ENCODE peak calls at places on chromosomes 5 and 9, in eight cellular contexts. V is AG09309, N is germinal center, K is mesendoderm, G is fibroblast of pulmonary artery, R is dorsolateral prefrontal cortex, S is RWPE1, L is AG20443. A is an unnamed sample.

GRCh38 chr5:149636191-149636860 is 55.0 kb downstream of the ARHGEF37 start:
- DNase-seq in L (no peak), N (no peak), G (no peak), R (no peak), V (no peak), S (no peak), K (no peak), A (no peak)

GRCh38 chr5:147417133-147417813 is 92.6 kb downstream of the DPYSL3 start:
- DNase-seq in K (no peak), L (no peak), V (no peak), S (no peak), G (peak; percentile 98), N (no peak), R (no peak), A (no peak)

GRCh38 chr9:121671612-121672155 is 20.2 kb downstream of the DAB2IP start:
- DNase-seq in S (no peak), L (peak; percentile 35), N (no peak), R (no peak), K (no peak), V (peak; percentile 21), G (peak; percentile 83), A (no peak)

GRCh38 chr5:9851458-9851857 is 221.3 kb upstream of the TAS2R1 start:
- DNase-seq in S (peak; percentile 18), R (peak; percentile 34), N (no peak), K (no peak), L (peak; percentile 96), G (peak; percentile 69), V (peak; percentile 91), A (no peak)

GRCh38 chr5:115770466-115770865 is 46.0 kb downstream of the CDO1 start:
- DNase-seq in G (no peak), V (no peak), N (peak; percentile 21), L (peak; percentile 39), K (peak; percentile 77), R (no peak), S (no peak), A (no peak)

GRCh38 chr9:111298831-111299603 is 31.0 kb downstream of the OR2K2 start:
- DNase-seq in N (peak; percentile 7), K (peak; percentile 46), G (peak; percentile 85), V (peak; percentile 55), R (peak; percentile 64), L (peak; percentile 40), S (peak; percentile 63), A (peak; percentile 50)

GRCh38 chr5:176133877-176134276 is 104.3 kb upstream of the SIMC1 start:
- DNase-seq in V (no peak), K (no peak), S (no peak), L (no peak), N (no peak), R (no peak), G (no peak), A (no peak)

GRCh38 chr5:148904440-148904839 is 78.0 kb downstream of the ADRB2 start:
- DNase-seq in N (no peak), R (no peak), V (no peak), S (no peak), K (peak; percentile 37), L (no peak), G (no peak), A (no peak)

GRCh38 chr5:138339086-138339456 is 1.0 kb downstream of the FAM53C start:
- DNase-seq in G (peak; percentile 29), R (no peak), K (peak; percentile 58), S (no peak), N (no peak), L (peak; percentile 22), V (no peak), A (no peak)

GRCh38 chr9:83068414-83068813 is 5.5 kb upstream of the RASEF start:
- DNase-seq in L (no peak), K (no peak), G (no peak), N (no peak), S (no peak), V (no peak), R (no peak), A (no peak)

GRCh38 chr5:173316463-173317020 is 11.7 kb downstream of the STC2 start:
- DNase-seq in N (no peak), K (no peak), L (no peak), R (no peak), G (no peak), S (no peak), V (no peak), A (no peak)

GRCh38 chr5:140145223-140145622 is 19.5 kb downstream of the IGIP start:
- DNase-seq in S (no peak), G (no peak), V (no peak), L (no peak), K (no peak), R (no peak), N (no peak), A (no peak)

GRCh38 chr5:109451161-109451560 is 41.4 kb upstream of the PJA2 start:
- DNase-seq in N (no peak), V (no peak), R (peak; percentile 76), L (no peak), K (no peak), S (no peak), G (no peak), A (no peak)

GRCh38 chr5:95803271-95804148 is 19.0 kb downstream of the GLRX start:
- DNase-seq in K (no peak), L (no peak), N (no peak), S (no peak), R (no peak), G (no peak), V (no peak), A (no peak)

GRCh38 chr5:132098151-132098594 is 24.6 kb downstream of the CSF2 start:
- DNase-seq in V (no peak), N (no peak), L (peak; percentile 45), K (no peak), S (no peak), G (no peak), R (no peak), A (no peak)

GRCh38 chr9:134186471-134187109 is 22.2 kb upstream of the RNU6ATAC start:
- DNase-seq in G (no peak), V (no peak), L (no peak), S (no peak), N (no peak), K (no peak), R (no peak), A (no peak)

GRCh38 chr5:81003987-81004386 is 43.8 kb downstream of the RASGRF2 start:
- DNase-seq in V (no peak), R (no peak), L (no peak), K (no peak), N (no peak), G (no peak), S (no peak), A (no peak)

GRCh38 chr5:116664988-116665387 is 90.4 kb upstream of the SEMA6A start:
- DNase-seq in L (no peak), V (no peak), N (no peak), S (no peak), R (no peak), K (no peak), G (no peak), A (no peak)

GRCh38 chr5:107230367-107230766 is 440.4 kb downstream of the EFNA5 start:
- DNase-seq in L (no peak), N (no peak), K (no peak), G (no peak), R (no peak), V (no peak), S (no peak), A (no peak)

GRCh38 chr5:62432618-62433064 is 20.1 kb downstream of the IPO11 start:
- DNase-seq in V (no peak), K (no peak), N (no peak), S (no peak), G (peak; percentile 29), L (no peak), R (no peak), A (no peak)

GRCh38 chr5:16617272-16617973 is 626 bp upstream of the RETREG1 start:
- DNase-seq in S (no peak), L (no peak), N (no peak), K (no peak), V (no peak), G (no peak), R (no peak), A (no peak)

GRCh38 chr9:137544176-137544755 is 5.9 kb downstream of the PNPLA7 start:
- DNase-seq in L (peak; percentile 48), N (no peak), R (no peak), S (no peak), V (no peak), G (peak; percentile 26), K (no peak), A (no peak)

GRCh38 chr9:131469369-131469768 is 33.3 kb upstream of the POMT1 start:
- DNase-seq in R (no peak), L (no peak), G (no peak), V (no peak), S (no peak), N (no peak), K (no peak), A (no peak)

GRCh38 chr5:173247504-173247903 is 12.5 kb upstream of the NKX2-5 start:
- DNase-seq in S (no peak), V (no peak), N (no peak), K (no peak), L (peak; percentile 9), G (no peak), R (no peak), A (no peak)

GRCh38 chr9:68705636-68706578 is 867 bp downstream of the PIP5K1B start:
- DNase-seq in V (no peak), S (no peak), N (peak; percentile 54), K (peak; percentile 52), R (no peak), L (no peak), G (peak; percentile 7), A (no peak)

GRCh38 chr5:77358566-77359205 is 133.4 kb downstream of the WDR41 start:
- DNase-seq in N (no peak), K (peak; percentile 16), S (no peak), R (no peak), V (peak; percentile 55), L (peak; percentile 68), G (peak; percentile 52), A (no peak)

GRCh38 chr5:66655395-66656324 is 59.5 kb downstream of the MAST4 start:
- DNase-seq in N (no peak), S (no peak), K (peak; percentile 22), V (no peak), L (no peak), G (peak; percentile 79), R (no peak), A (no peak)

GRCh38 chr5:10264569-10264968 is 14.5 kb downstream of the CCT5 start:
- DNase-seq in L (no peak), G (peak; percentile 26), K (no peak), N (no peak), R (no peak), S (no peak), V (no peak), A (no peak)

GRCh38 chr5:157150995-157151394 is 8.3 kb upstream of the MED7 start:
- DNase-seq in L (no peak), S (no peak), R (no peak), G (no peak), V (no peak), N (no peak), K (no peak), A (no peak)

GRCh38 chr5:97752871-97753270 is 569.8 kb upstream of the RIOK2 start:
- DNase-seq in V (no peak), K (no peak), N (no peak), L (no peak), R (no peak), G (peak; percentile 35), S (no peak), A (no peak)

GRCh38 chr5:88686743-88687142 is 196.2 kb downstream of the MEF2C start:
- DNase-seq in N (no peak), V (no peak), S (no peak), K (no peak), L (no peak), R (no peak), G (no peak), A (no peak)

GRCh38 chr5:149628221-149628620 is 46.9 kb downstream of the ARHGEF37 start:
- DNase-seq in V (no peak), K (no peak), G (peak; percentile 55), N (no peak), R (no peak), L (no peak), S (no peak), A (no peak)

GRCh38 chr5:38640012-38640395 is 83.6 kb upstream of the LIFR start:
- DNase-seq in K (no peak), S (no peak), R (no peak), L (no peak), G (peak; percentile 36), N (no peak), V (no peak), A (no peak)

GRCh38 chr5:14810941-14811573 is 60.5 kb downstream of the ANKH start:
- DNase-seq in N (no peak), G (no peak), L (no peak), K (no peak), S (no peak), V (no peak), R (no peak), A (no peak)

A was measured in NCI-H1694 treated with DMSO at 0.1 percent for 48 hours.